ENCODE peak calls at places on chromosomes 12 and 14, in four cellular contexts. One of them, this sample, is unnamed.

GRCh38 chr12:96882862-96883261 is 24.2 kb upstream of the NEDD1 start:
- DNase-seq in stimulated activated CD4-positive, alpha-beta T cell treated with anti-CD3 and anti-CD28 coated beads, Interleukin-1b, Interleukin-23, amount 100 ng/mL, for 1 hour: no peak
- DNase-seq in NCI-H187: no peak
- DNase-seq in effector memory CD4-positive, alpha-beta T cell: no peak
- DNase-seq in this sample: no peak

GRCh38 chr12:121218588-121219352 is 8.8 kb downstream of the P2RX4 start:
- DNase-seq in stimulated activated CD4-positive, alpha-beta T cell treated with anti-CD3 and anti-CD28 coated beads, Interleukin-1b, Interleukin-23, amount 100 ng/mL, for 1 hour: no peak
- DNase-seq in NCI-H187: no peak
- DNase-seq in effector memory CD4-positive, alpha-beta T cell: no peak
- DNase-seq in this sample: no peak

GRCh38 chr14:75448209-75448608 is 20.4 kb downstream of the JDP2 start:
- DNase-seq in stimulated activated CD4-positive, alpha-beta T cell treated with anti-CD3 and anti-CD28 coated beads, Interleukin-1b, Interleukin-23, amount 100 ng/mL, for 1 hour: no peak
- DNase-seq in NCI-H187: no peak
- DNase-seq in effector memory CD4-positive, alpha-beta T cell: no peak
- DNase-seq in this sample: no peak

GRCh38 chr12:108565976-108566375 is 3.6 kb downstream of the ISCU start:
- DNase-seq in stimulated activated CD4-positive, alpha-beta T cell treated with anti-CD3 and anti-CD28 coated beads, Interleukin-1b, Interleukin-23, amount 100 ng/mL, for 1 hour: peak
- DNase-seq in NCI-H187: peak
- DNase-seq in effector memory CD4-positive, alpha-beta T cell: peak
- DNase-seq in this sample: no peak

GRCh38 chr12:103840399-103840880 is 594 bp downstream of the NT5DC3 start:
- DNase-seq in stimulated activated CD4-positive, alpha-beta T cell treated with anti-CD3 and anti-CD28 coated beads, Interleukin-1b, Interleukin-23, amount 100 ng/mL, for 1 hour: no peak
- DNase-seq in NCI-H187: no peak
- DNase-seq in effector memory CD4-positive, alpha-beta T cell: no peak
- DNase-seq in this sample: no peak

GRCh38 chr14:23299558-23299957 is 3.1 kb downstream of the PPP1R3E start:
- DNase-seq in stimulated activated CD4-positive, alpha-beta T cell treated with anti-CD3 and anti-CD28 coated beads, Interleukin-1b, Interleukin-23, amount 100 ng/mL, for 1 hour: no peak
- DNase-seq in NCI-H187: no peak
- DNase-seq in effector memory CD4-positive, alpha-beta T cell: no peak
- DNase-seq in this sample: no peak

GRCh38 chr12:57232156-57232756 is 2.7 kb downstream of the SHMT2 start:
- DNase-seq in stimulated activated CD4-positive, alpha-beta T cell treated with anti-CD3 and anti-CD28 coated beads, Interleukin-1b, Interleukin-23, amount 100 ng/mL, for 1 hour: no peak
- DNase-seq in NCI-H187: no peak
- DNase-seq in effector memory CD4-positive, alpha-beta T cell: no peak
- DNase-seq in this sample: no peak

GRCh38 chr12:96036765-96037455 is 1.5 kb upstream of the LTA4H start:
- DNase-seq in stimulated activated CD4-positive, alpha-beta T cell treated with anti-CD3 and anti-CD28 coated beads, Interleukin-1b, Interleukin-23, amount 100 ng/mL, for 1 hour: no peak
- DNase-seq in NCI-H187: no peak
- DNase-seq in effector memory CD4-positive, alpha-beta T cell: no peak
- DNase-seq in this sample: no peak

GRCh38 chr14:24673059-24673458 is 39.1 kb upstream of the GZMB start:
- DNase-seq in stimulated activated CD4-positive, alpha-beta T cell treated with anti-CD3 and anti-CD28 coated beads, Interleukin-1b, Interleukin-23, amount 100 ng/mL, for 1 hour: no peak
- DNase-seq in NCI-H187: no peak
- DNase-seq in effector memory CD4-positive, alpha-beta T cell: no peak
- DNase-seq in this sample: no peak

GRCh38 chr12:90124289-90124688 is 415.7 kb upstream of the ATP2B1 start:
- DNase-seq in stimulated activated CD4-positive, alpha-beta T cell treated with anti-CD3 and anti-CD28 coated beads, Interleukin-1b, Interleukin-23, amount 100 ng/mL, for 1 hour: no peak
- DNase-seq in NCI-H187: no peak
- DNase-seq in effector memory CD4-positive, alpha-beta T cell: no peak
- DNase-seq in this sample: no peak

GRCh38 chr14:29709490-29709889 is 218.2 kb downstream of the PRKD1 start:
- DNase-seq in stimulated activated CD4-positive, alpha-beta T cell treated with anti-CD3 and anti-CD28 coated beads, Interleukin-1b, Interleukin-23, amount 100 ng/mL, for 1 hour: no peak
- DNase-seq in NCI-H187: no peak
- DNase-seq in effector memory CD4-positive, alpha-beta T cell: no peak
- DNase-seq in this sample: no peak

GRCh38 chr12:107131832-107132616 is 38.7 kb upstream of the CRY1 start:
- DNase-seq in stimulated activated CD4-positive, alpha-beta T cell treated with anti-CD3 and anti-CD28 coated beads, Interleukin-1b, Interleukin-23, amount 100 ng/mL, for 1 hour: no peak
- DNase-seq in NCI-H187: peak
- DNase-seq in effector memory CD4-positive, alpha-beta T cell: no peak
- DNase-seq in this sample: no peak

GRCh38 chr14:68682166-68683103 is 110.4 kb downstream of the ZFP36L1 start:
- DNase-seq in stimulated activated CD4-positive, alpha-beta T cell treated with anti-CD3 and anti-CD28 coated beads, Interleukin-1b, Interleukin-23, amount 100 ng/mL, for 1 hour: peak
- DNase-seq in NCI-H187: no peak
- DNase-seq in effector memory CD4-positive, alpha-beta T cell: peak
- DNase-seq in this sample: no peak

GRCh38 chr14:72024043-72024407 is 91.8 kb downstream of the RGS6 start:
- DNase-seq in stimulated activated CD4-positive, alpha-beta T cell treated with anti-CD3 and anti-CD28 coated beads, Interleukin-1b, Interleukin-23, amount 100 ng/mL, for 1 hour: no peak
- DNase-seq in NCI-H187: no peak
- DNase-seq in effector memory CD4-positive, alpha-beta T cell: no peak
- DNase-seq in this sample: no peak